ENCODE peak calls at places on chromosomes 11 and 22, in four cellular contexts. D is tibial artery, P is kidney, M is HCT116. T is an unnamed sample.

GRCh38 chr11:106001304-106002012 is 20.6 kb downstream of the MSANTD4 start:
- DNase-seq in D (no peak), P (no peak), M (no peak), T (no peak)

GRCh38 chr22:46073683-46074504 is 76.4 kb upstream of the PPARA start:
- DNase-seq in M (no peak), D (peak), P (peak), T (no peak)

GRCh38 chr11:107707128-107707760 is 4.6 kb downstream of the SLN start:
- DNase-seq in M (no peak), D (no peak), P (no peak), T (no peak)

GRCh38 chr11:2396471-2396870 is 4.1 kb upstream of the TSSC4 start:
- DNase-seq in M (no peak), D (no peak), P (no peak), T (no peak)

GRCh38 chr11:108394744-108395284 is 72.5 kb downstream of the C11orf65 start:
- DNase-seq in P (no peak), D (no peak), M (no peak), T (no peak)

GRCh38 chr22:36239401-36240171 is at the start of gene APOL2:
- DNase-seq in D (peak), M (peak), P (peak), T (peak)

GRCh38 chr11:28674432-28675076 is 566.4 kb downstream of the METTL15 start:
- DNase-seq in P (peak), M (peak), D (no peak), T (no peak)

GRCh38 chr11:85595285-85595884 is 31.8 kb downstream of the DLG2 start:
- DNase-seq in D (no peak), M (peak), P (no peak), T (peak)

GRCh38 chr11:61505106-61505505 is 3.4 kb upstream of the LRRC10B start:
- DNase-seq in P (no peak), M (no peak), D (no peak), T (no peak)

GRCh38 chr11:27310710-27311109 is 52.3 kb downstream of the CCDC34 start:
- DNase-seq in M (no peak), P (no peak), D (no peak), T (no peak)

GRCh38 chr11:119368121-119369034 is 13.1 kb downstream of the USP2 start:
- DNase-seq in D (peak), M (no peak), P (peak), T (no peak)
- H3K4me3 ChIP-seq in D (no peak), M (no peak), P (peak), T (peak)

GRCh38 chr11:75579841-75580240 is 17.8 kb downstream of the SERPINH1 start:
- DNase-seq in D (no peak), P (no peak), M (no peak), T (no peak)

GRCh38 chr11:75577198-75577597 is 15.1 kb downstream of the SERPINH1 start:
- DNase-seq in M (no peak), D (no peak), P (no peak), T (no peak)

GRCh38 chr11:75576017-75576416 is 14.0 kb downstream of the SERPINH1 start:
- DNase-seq in P (no peak), D (no peak), M (no peak), T (no peak)

GRCh38 chr11:75576445-75577049 is 14.5 kb downstream of the SERPINH1 start:
- DNase-seq in P (peak), M (no peak), D (peak), T (no peak)

GRCh38 chr11:75578977-75579376 is 16.9 kb downstream of the SERPINH1 start:
- DNase-seq in D (no peak), M (no peak), P (no peak), T (no peak)
- H3K4me3 ChIP-seq in D (no peak), M (no peak), P (no peak), T (no peak)

GRCh38 chr11:64298966-64299846 is 952 bp upstream of the CATSPERZ start:
- DNase-seq in D (peak), P (peak), M (no peak), T (no peak)
- H3K4me3 ChIP-seq in D (peak), P (peak), M (no peak), T (no peak)

DNA sequence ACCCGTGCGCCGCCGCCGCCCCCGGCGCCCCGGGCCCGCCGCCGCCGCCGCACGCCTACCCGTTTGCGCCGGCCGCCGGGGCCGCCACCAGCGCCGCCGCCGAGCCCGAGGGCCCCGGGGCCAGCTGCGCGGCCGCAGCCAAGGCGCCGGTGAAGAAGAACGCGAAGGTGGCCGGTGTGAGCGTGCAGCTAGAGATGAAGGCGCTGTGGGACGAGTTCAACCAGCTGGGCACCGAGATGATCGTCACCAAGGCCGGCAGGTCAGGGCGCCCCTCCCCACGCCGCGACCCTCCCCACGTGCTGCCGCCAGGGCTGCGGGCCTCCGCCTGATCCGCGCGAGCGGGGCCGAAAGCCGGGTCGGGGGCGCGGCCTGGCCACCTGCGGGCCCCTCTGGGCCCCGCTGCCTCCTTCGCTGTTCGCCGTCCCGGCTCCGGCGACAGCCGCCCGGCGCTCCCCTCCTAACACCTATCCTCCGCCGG is 483 bp downstream of the TBX1 start:
- DNase-seq in M (no peak), P (no peak), D (no peak), T (no peak)
- H3K4me3 ChIP-seq in M (no peak), P (no peak), D (no peak), T (peak)

GRCh38 chr11:11338304-11338703 is 14.7 kb downstream of the CSNK2A3 start:
- DNase-seq in M (no peak), D (no peak), P (no peak), T (no peak)
- H3K4me3 ChIP-seq in M (no peak), D (no peak), P (no peak), T (no peak)

GRCh38 chr11:110374921-110375320 is 54.8 kb upstream of the FDX1 start:
- DNase-seq in D (no peak), M (no peak), P (no peak), T (no peak)

GRCh38 chr11:110379261-110379660 is 50.5 kb upstream of the FDX1 start:
- DNase-seq in P (no peak), D (no peak), M (no peak), T (no peak)

GRCh38 chr11:110379936-110380335 is 49.8 kb upstream of the FDX1 start:
- DNase-seq in D (no peak), P (no peak), M (no peak), T (no peak)

GRCh38 chr11:110376711-110377324 is 52.9 kb upstream of the FDX1 start:
- DNase-seq in D (no peak), P (peak), M (peak), T (no peak)

DNA sequence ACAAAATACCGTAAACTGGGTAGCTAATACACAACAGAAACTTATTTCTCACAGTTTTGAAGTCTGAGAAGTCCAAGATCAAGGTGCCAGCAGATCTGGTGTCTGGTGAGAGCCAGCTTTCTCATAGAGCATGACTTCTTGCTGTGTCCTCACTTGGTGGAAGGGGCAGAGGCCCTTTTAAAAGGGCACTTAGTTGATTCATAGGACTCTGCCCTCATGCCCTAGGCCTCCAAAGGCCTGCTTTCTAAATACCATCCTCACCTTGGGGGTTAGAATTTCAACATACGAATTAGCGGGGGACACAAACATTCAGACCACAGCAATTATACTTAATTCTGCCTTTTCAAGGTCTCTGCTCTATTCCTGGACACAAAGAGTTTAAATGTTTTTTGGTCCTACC is 52.3 kb upstream of the FDX1 start:
- DNase-seq in M (no peak), P (no peak), D (no peak), T (no peak)
- H3K4me3 ChIP-seq in M (no peak), P (no peak), D (no peak), T (no peak)

DNA sequence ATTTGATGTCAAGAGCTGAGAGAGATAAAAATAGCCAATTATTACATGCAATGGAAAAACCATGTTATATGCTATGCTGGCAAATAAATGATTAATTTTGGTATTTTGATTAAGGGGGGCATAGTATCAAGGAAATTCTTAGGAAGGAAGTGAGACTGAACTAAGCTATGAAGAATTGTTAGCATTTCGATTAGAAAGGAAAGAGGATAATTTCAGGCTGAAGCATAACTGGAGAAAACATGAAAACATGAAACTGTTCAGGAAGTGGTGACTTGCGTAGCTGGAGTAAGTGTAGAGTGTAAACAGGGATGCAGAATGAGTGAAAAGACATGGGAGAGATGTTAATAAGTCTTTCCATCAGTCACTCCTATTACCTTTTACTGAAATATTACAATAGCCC is 6.4 kb downstream of the ACRV1 start:
- DNase-seq in P (no peak), D (no peak), M (no peak), T (no peak)
- H3K4me3 ChIP-seq in P (no peak), D (no peak), M (no peak), T (no peak)

GRCh38 chr22:44703269-44703870 is 1.4 kb downstream of the PRR5 start:
- DNase-seq in P (no peak), D (no peak), M (no peak), T (no peak)
- H3K4me3 ChIP-seq in P (peak), D (no peak), M (peak), T (peak)

GRCh38 chr11:114289779-114290178 is 6.4 kb upstream of the NNMT start:
- DNase-seq in P (no peak), D (no peak), M (no peak), T (no peak)

GRCh38 chr11:114293201-114293711 is 2.9 kb upstream of the NNMT start:
- DNase-seq in D (no peak), P (no peak), M (no peak), T (no peak)

GRCh38 chr11:114291847-114292680 is 4.1 kb upstream of the NNMT start:
- DNase-seq in M (no peak), P (no peak), D (no peak), T (no peak)

GRCh38 chr11:114290503-114291239 is 5.5 kb upstream of the NNMT start:
- DNase-seq in M (no peak), D (no peak), P (no peak), T (no peak)

GRCh38 chr11:114291381-114291780 is 4.8 kb upstream of the NNMT start:
- DNase-seq in M (no peak), D (no peak), P (no peak), T (no peak)
- H3K4me3 ChIP-seq in M (no peak), D (no peak), P (peak), T (no peak)